ENCODE peak calls at places on chromosomes 3 and 15, in five cellular contexts. R is H54, C is tibial artery, J is sciatic nerve, M is OCI-M1. Q is an unnamed sample.

GRCh38 chr3:164641071-164641470 is 437.2 kb downstream of the SI start:
- DNase-seq in R (no peak), C (no peak), J (no peak), M (no peak), Q (no peak)

GRCh38 chr3:166661621-166662020 is 718.5 kb downstream of the ZBBX start:
- DNase-seq in R (no peak), C (no peak), J (no peak), M (no peak), Q (no peak)

GRCh38 chr3:172982731-172983364 is 158.2 kb downstream of the SPATA16 start:
- DNase-seq in R (no peak), C (no peak), J (no peak), M (peak), Q (no peak)

GRCh38 chr3:73727117-73727802 is 102.5 kb upstream of the PDZRN3 start:
- DNase-seq in R (peak), C (no peak), J (no peak), M (no peak), Q (no peak)

GRCh38 chr15:23877502-23878412 is 190.7 kb upstream of the NDN start:
- DNase-seq in R (peak), C (no peak), J (peak), M (peak), Q (no peak)

GRCh38 chr3:141338881-141339280 is 29.4 kb upstream of the ZBTB38 start:
- DNase-seq in R (no peak), C (no peak), J (no peak), M (no peak), Q (no peak)

GRCh38 chr3:45464336-45464809 is 76.0 kb downstream of the LARS2 start:
- DNase-seq in R (no peak), C (no peak), J (peak), M (peak), Q (no peak)

GRCh38 chr15:85423256-85423655 is 42.9 kb downstream of the AKAP13 start:
- DNase-seq in R (no peak), C (no peak), J (no peak), M (no peak), Q (no peak)

GRCh38 chr15:100727291-100727851 is 125.0 kb downstream of the ASB7 start:
- DNase-seq in R (no peak), C (peak), J (no peak), M (no peak), Q (no peak)

GRCh38 chr3:179882322-179882721 is 154.4 kb downstream of the PEX5L start:
- DNase-seq in R (no peak), C (no peak), J (no peak), M (no peak), Q (peak)

GRCh38 chr3:52143616-52144015 is 10.6 kb downstream of the POC1A start:
- DNase-seq in R (no peak), C (no peak), J (no peak), M (no peak), Q (no peak)

GRCh38 chr3:17749705-17750293 is 7.4 kb upstream of the TBC1D5 start:
- DNase-seq in R (no peak), C (no peak), J (no peak), M (peak), Q (no peak)

GRCh38 chr15:74730619-74731316 is 5.4 kb upstream of the CYP1A1 start:
- DNase-seq in R (no peak), C (no peak), J (no peak), M (no peak), Q (no peak)

GRCh38 chr3:67526246-67526645 is 128.2 kb downstream of the SUCLG2 start:
- DNase-seq in R (no peak), C (no peak), J (no peak), M (peak), Q (no peak)

GRCh38 chr15:99502182-99502581 is 63.6 kb upstream of the MEF2A start:
- DNase-seq in R (no peak), C (no peak), J (no peak), M (no peak), Q (peak)

GRCh38 chr3:174287601-174288180 is 571.4 kb upstream of the NAALADL2 start:
- DNase-seq in R (no peak), C (no peak), J (no peak), M (no peak), Q (no peak)

GRCh38 chr15:77840962-77841361 is 208.2 kb upstream of the LINGO1 start:
- DNase-seq in R (no peak), C (peak), J (no peak), M (no peak), Q (no peak)

GRCh38 chr3:122322095-122323075 is 2.7 kb upstream of the CSTA start:
- DNase-seq in R (no peak), C (no peak), J (no peak), M (peak), Q (no peak)

GRCh38 chr15:41150279-41150678 is 34.2 kb upstream of the INO80 start:
- DNase-seq in R (no peak), C (no peak), J (no peak), M (no peak), Q (no peak)

GRCh38 chr3:64915778-64916177 is 228.0 kb upstream of the ADAMTS9 start:
- DNase-seq in R (no peak), C (no peak), J (no peak), M (no peak), Q (no peak)

GRCh38 chr3:165636682-165637010 is 200.6 kb downstream of the BCHE start:
- DNase-seq in R (no peak), C (no peak), J (no peak), M (no peak), Q (no peak)

Q was measured in GM12878.